ENCODE peak calls at places on chromosomes 7 and 10, in six cellular contexts. F, J, R, U, Y and D are unnamed samples.

GRCh38 chr10:80459047-80459865 is 5.1 kb downstream of the TSPAN14 start:
- DNase-seq in U (no peak), R (no peak), J (peak; percentile 84), Y (peak; percentile 78), F (peak; percentile 41), D (peak; percentile 36)

GRCh38 chr10:116014326-116014725 is 258.7 kb downstream of the GFRA1 start:
- DNase-seq in U (no peak), R (no peak), F (no peak), J (no peak), Y (no peak), D (no peak)

GRCh38 chr7:87920578-87920977 is 13.5 kb upstream of the ADAM22 start:
- DNase-seq in J (no peak), Y (no peak), F (peak; percentile 41), U (no peak), R (no peak), D (no peak)

GRCh38 chr7:27143022-27143949 is at the start of gene HOXA5:
- DNase-seq in Y (peak; percentile 92), J (no peak), R (no peak), U (no peak), F (peak; percentile 91), D (peak; percentile 90)

GRCh38 chr10:71212249-71213126 is at the start of gene UNC5B:
- DNase-seq in J (peak; percentile 93), F (peak; percentile 91), R (peak; percentile 96), U (peak; percentile 62), Y (peak; percentile 97), D (peak; percentile 98)

GRCh38 chr7:101171442-101171837 is 6.1 kb upstream of the VGF start:
- DNase-seq in U (no peak), Y (peak; percentile 46), J (no peak), R (no peak), F (no peak), D (peak; percentile 40)

GRCh38 chr7:1949681-1950055 is 279.6 kb downstream of the ELFN1 start:
- DNase-seq in U (no peak), F (no peak), J (no peak), Y (no peak), R (no peak), D (no peak)

GRCh38 chr7:155533827-155534690 is 12.3 kb downstream of the CNPY1 start:
- DNase-seq in R (peak; percentile 56), F (peak; percentile 89), Y (peak; percentile 92), U (no peak), J (peak; percentile 16), D (peak; percentile 88)

GRCh38 chr7:79504607-79505389 is 51.3 kb upstream of the MAGI2 start:
- DNase-seq in F (peak; percentile 32), Y (no peak), U (peak; percentile 6), J (peak; percentile 18), R (peak; percentile 33), D (peak; percentile 51)

GRCh38 chr7:18768256-18768655 is 272.7 kb downstream of the HDAC9 start:
- DNase-seq in R (no peak), J (peak; percentile 54), F (no peak), Y (no peak), U (no peak), D (peak; percentile 8)

GRCh38 chr7:70313251-70313650 is 715.0 kb downstream of the AUTS2 start:
- DNase-seq in U (no peak), Y (no peak), R (no peak), J (no peak), F (peak; percentile 24), D (no peak)

GRCh38 chr7:40015790-40016296 is 65.8 kb downstream of the CDK13 start:
- DNase-seq in R (peak; percentile 5), U (peak; percentile 23), Y (peak; percentile 41), J (peak; percentile 48), F (no peak), D (no peak)

GRCh38 chr7:50317221-50317678 is 12.7 kb downstream of the IKZF1 start:
- DNase-seq in F (no peak), R (no peak), Y (no peak), U (no peak), J (no peak), D (no peak)

GRCh38 chr7:83365746-83366145 is 203.1 kb upstream of the PCLO start:
- DNase-seq in Y (peak; percentile 18), F (no peak), U (peak; percentile 19), R (no peak), J (peak; percentile 28), D (no peak)

GRCh38 chr7:95859434-95859833 is 87.1 kb downstream of the DYNC1I1 start:
- DNase-seq in Y (peak; percentile 50), U (peak; percentile 31), R (peak; percentile 32), F (peak; percentile 41), J (peak; percentile 71), D (peak; percentile 18)

GRCh38 chr10:75094465-75094864 is 17.0 kb upstream of the SAMD8 start:
- DNase-seq in J (no peak), R (no peak), Y (no peak), F (no peak), U (no peak), D (no peak)

GRCh38 chr7:50792342-50793114 is 9.8 kb upstream of the GRB10 start:
- DNase-seq in Y (peak; percentile 58), J (peak; percentile 69), F (peak; percentile 67), R (peak; percentile 68), U (peak; percentile 36), D (peak; percentile 61)

GRCh38 chr7:116417593-116418345 is 81.8 kb upstream of the CAV2 start:
- DNase-seq in U (no peak), F (no peak), R (no peak), J (no peak), Y (no peak), D (no peak)

DNA sequence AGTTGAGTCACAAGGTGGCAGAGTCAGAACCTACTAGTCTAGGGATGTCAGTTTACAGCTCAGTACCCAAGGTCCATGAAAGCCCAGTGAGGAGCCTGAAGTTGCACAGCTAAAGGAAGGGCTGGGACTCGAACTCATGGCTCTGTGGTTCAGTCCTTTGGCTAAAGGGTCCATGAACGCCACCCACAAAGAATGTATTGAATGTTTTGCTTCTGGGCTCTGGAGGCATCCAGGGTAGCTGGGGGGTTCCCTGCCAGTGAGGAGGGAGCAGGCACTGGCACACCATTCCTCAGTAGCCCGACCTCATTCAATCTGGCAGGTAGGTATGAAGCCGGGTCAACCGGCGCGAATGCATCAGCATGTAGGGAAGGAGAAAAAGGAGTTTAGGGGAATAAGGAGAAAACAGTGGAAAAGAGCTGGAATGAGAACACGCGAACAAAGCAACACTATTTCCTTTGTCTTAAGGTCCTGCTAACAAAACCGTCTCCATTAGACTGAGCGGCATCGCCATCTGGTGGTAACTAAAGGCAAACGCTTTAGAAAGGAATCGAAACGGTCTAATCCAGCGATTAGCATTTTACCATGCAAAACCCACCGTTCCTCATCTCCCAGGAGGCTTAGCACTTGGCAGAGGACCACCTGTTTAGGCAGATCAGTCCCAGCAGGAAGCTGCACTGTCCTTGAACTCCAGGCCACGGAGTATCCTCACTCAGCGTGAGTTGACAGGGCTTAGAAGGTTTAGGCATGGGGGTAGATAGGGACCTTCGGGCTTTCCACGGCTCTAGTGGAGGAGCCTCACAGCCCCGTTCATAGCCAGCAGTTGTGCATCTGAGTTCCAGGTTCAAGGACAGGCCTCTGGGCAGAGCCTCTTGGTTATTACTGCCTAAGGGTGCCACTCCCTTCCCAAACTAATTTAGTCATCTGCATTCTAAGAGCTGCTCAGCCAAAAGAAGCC is 122.8 kb downstream of the UBE2H start:
- DNase-seq in J (peak; percentile 91), U (peak; percentile 86), Y (peak; percentile 42), R (peak; percentile 89), F (peak; percentile 97), D (peak; percentile 92)
- H3K27ac ChIP-seq in J (peak overlapping the region; percentile 83), U (peak overlapping the region; percentile 76), Y (peak overlapping the region; percentile 90), R (peak overlapping the region; percentile 75), F (no peak overlapping the region), D (no peak overlapping the region)

GRCh38 chr7:30912454-30912985 is 867 bp downstream of the AQP1 start:
- DNase-seq in U (no peak), R (no peak), F (no peak), Y (no peak), J (no peak), D (no peak)
- H3K4me3 ChIP-seq in U (no peak overlapping the region), R (no peak overlapping the region), F (no peak overlapping the region), Y (no peak overlapping the region), J (no peak overlapping the region), D (no peak overlapping the region)

GRCh38 chr10:2813277-2813676 is 254.1 kb upstream of the PFKP start:
- DNase-seq in Y (no peak), J (no peak), F (no peak), U (no peak), R (peak; percentile 30), D (no peak)
- TF ChIP-seq EZH2phosphoT487 in Y (no peak), J (no peak), F (no peak), U (no peak), R (no peak), D (no peak)

GRCh38 chr7:156732091-156732621 is 91.6 kb downstream of the RNF32 start:
- DNase-seq in J (peak; percentile 21), Y (no peak), R (no peak), U (no peak), F (no peak), D (no peak)
- H3K27ac ChIP-seq in J (peak overlapping the region; percentile 8), Y (no peak overlapping the region), R (no peak overlapping the region), U (no peak overlapping the region), F (no peak overlapping the region), D (no peak overlapping the region)

GRCh38 chr10:102281103-102281502 is 35.8 kb downstream of the GBF1 start:
- DNase-seq in Y (peak; percentile 36), R (no peak), U (no peak), F (no peak), J (peak; percentile 16), D (no peak)

GRCh38 chr10:102283488-102283887 is 38.2 kb downstream of the GBF1 start:
- DNase-seq in J (no peak), U (no peak), F (no peak), Y (no peak), R (no peak), D (no peak)

GRCh38 chr10:102284531-102284930 is 39.2 kb downstream of the GBF1 start:
- DNase-seq in R (no peak), J (no peak), Y (no peak), F (no peak), U (no peak), D (no peak)

GRCh38 chr10:102285134-102285533 is 39.8 kb downstream of the GBF1 start:
- DNase-seq in Y (no peak), R (no peak), F (no peak), J (no peak), U (no peak), D (no peak)

GRCh38 chr10:102283890-102284289 is 38.6 kb downstream of the GBF1 start:
- DNase-seq in Y (no peak), U (no peak), J (no peak), F (no peak), R (no peak), D (no peak)
- H3K4me3 ChIP-seq in Y (no peak overlapping the region), U (no peak overlapping the region), J (no peak overlapping the region), F (no peak overlapping the region), R (no peak overlapping the region), D (no peak overlapping the region)

DNA sequence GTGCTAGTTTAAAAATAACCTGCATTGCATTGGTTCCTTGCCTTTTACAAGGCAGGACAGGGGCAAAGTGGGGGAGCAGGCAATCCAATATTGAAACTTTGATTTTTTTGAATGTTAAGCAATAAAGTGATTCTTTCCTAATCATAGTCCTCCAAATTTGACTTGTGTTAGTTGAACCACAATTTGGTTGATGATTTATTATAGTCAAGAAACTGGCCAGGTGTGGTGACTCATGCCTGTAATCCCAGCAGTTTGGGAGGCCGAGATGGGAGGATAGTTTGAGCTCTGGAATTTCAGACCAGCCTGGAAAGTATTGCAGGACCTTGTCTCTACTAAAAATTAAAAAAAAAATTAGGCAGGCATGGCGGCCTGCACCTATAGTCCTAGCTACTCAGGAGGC is 27.9 kb upstream of the ABLIM1 start:
- DNase-seq in U (peak; percentile 57), Y (no peak), F (no peak), R (no peak), J (no peak), D (no peak)
- TF ChIP-seq EZH2phosphoT487 in U (no peak), Y (no peak), F (no peak), R (no peak), J (no peak), D (no peak)

GRCh38 chr7:29958667-29959358 is 30.8 kb downstream of the SCRN1 start:
- DNase-seq in R (no peak), U (no peak), Y (no peak), F (no peak), J (no peak), D (no peak)
- H3K27ac ChIP-seq in R (no peak overlapping the region), U (no peak overlapping the region), Y (no peak overlapping the region), F (no peak overlapping the region), J (no peak overlapping the region), D (no peak overlapping the region)